ENCODE peak calls at places on chromosomes 11 and 22, in five cellular contexts. Q is GM12878, E is Peyer's patch, V is upper lobe of left lung, W is stomach. P is an unnamed sample. For H3K4me1, the result is how much of the 10 kb centered on the place peaks cover.

GRCh38 chr22:48780597-48781277 is 1046.9 kb downstream of the BRD1 start:
- DNase-seq in Q (no peak), E (peak), V (no peak), W (no peak), P (no peak)

GRCh38 chr11:130675456-130675855 is 227.0 kb downstream of the ADAMTS15 start:
- DNase-seq in Q (no peak), E (no peak), V (no peak), W (no peak), P (peak)

GRCh38 chr11:70471254-70471653 is 72.9 kb downstream of the CTTN start:
- DNase-seq in Q (no peak), E (no peak), V (no peak), W (no peak), P (no peak)

GRCh38 chr11:8366316-8366715 is 102.6 kb upstream of the LMO1 start:
- DNase-seq in Q (no peak), E (no peak), V (no peak), W (no peak), P (no peak)

GRCh38 chr11:111329306-111330204 is 31.2 kb downstream of the POU2AF3 start:
- DNase-seq in Q (no peak), E (no peak), V (no peak), W (no peak), P (peak)

GRCh38 chr11:86141645-86142569 is 73.0 kb upstream of the PICALM start:
- DNase-seq in Q (no peak), E (no peak), V (no peak), W (no peak), P (no peak)

GRCh38 chr22:38843201-38843715 is 570 bp downstream of the NPTXR start:
- DNase-seq in Q (no peak), E (peak), V (peak), W (peak), P (no peak)

GRCh38 chr22:39176067-39176621 is 23.7 kb upstream of the CBX7 start:
- DNase-seq in Q (no peak), E (no peak), V (peak), W (peak), P (no peak)

GRCh38 chr11:75306529-75306928 is 44.9 kb downstream of the ARRB1 start:
- DNase-seq in Q (no peak), E (no peak), V (no peak), W (no peak), P (no peak)

GRCh38 chr11:75311858-75312288 is 39.6 kb downstream of the ARRB1 start:
- DNase-seq in Q (no peak), E (no peak), V (peak), W (peak), P (peak)

GRCh38 chr11:75308116-75308515 is 43.3 kb downstream of the ARRB1 start:
- DNase-seq in Q (no peak), E (no peak), V (no peak), W (peak), P (no peak)

GRCh38 chr11:75307058-75307457 is 44.4 kb downstream of the ARRB1 start:
- DNase-seq in Q (no peak), E (no peak), V (no peak), W (no peak), P (no peak)

DNA sequence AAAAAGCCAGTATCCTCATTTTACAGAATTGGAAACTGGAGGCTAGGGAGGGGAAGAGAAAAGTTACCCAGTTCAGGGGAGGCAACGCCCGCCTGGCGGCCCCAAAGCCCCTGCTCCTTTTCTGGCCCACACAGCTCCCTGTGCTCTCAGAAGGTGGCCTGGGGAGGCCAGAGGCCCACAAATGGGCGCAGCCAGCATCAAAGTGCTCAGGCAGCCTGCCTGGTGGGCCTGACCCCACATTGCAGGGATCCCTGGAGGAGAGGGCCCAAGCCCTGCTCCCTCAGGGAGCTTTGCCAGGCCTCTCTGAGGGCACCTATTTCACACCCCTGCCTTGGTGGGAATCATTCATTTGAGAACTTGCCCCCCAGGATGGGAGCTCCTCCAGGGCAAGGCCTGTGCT is 42.5 kb downstream of the ARRB1 start:
- DNase-seq in Q (no peak), E (no peak), V (no peak), W (no peak), P (no peak)
- H3K4me1 ChIP-seq in Q (under half), E (under half), V (half or more), W (half or more), P (under half)

GRCh38 chr11:122634507-122634906 is 21.0 kb upstream of the UBASH3B start:
- DNase-seq in Q (no peak), E (no peak), V (peak), W (peak), P (no peak)
- TF ChIP-seq POLR2A in Q (no peak), E (no peak), V (no peak), W (no peak), P (no peak)

DNA sequence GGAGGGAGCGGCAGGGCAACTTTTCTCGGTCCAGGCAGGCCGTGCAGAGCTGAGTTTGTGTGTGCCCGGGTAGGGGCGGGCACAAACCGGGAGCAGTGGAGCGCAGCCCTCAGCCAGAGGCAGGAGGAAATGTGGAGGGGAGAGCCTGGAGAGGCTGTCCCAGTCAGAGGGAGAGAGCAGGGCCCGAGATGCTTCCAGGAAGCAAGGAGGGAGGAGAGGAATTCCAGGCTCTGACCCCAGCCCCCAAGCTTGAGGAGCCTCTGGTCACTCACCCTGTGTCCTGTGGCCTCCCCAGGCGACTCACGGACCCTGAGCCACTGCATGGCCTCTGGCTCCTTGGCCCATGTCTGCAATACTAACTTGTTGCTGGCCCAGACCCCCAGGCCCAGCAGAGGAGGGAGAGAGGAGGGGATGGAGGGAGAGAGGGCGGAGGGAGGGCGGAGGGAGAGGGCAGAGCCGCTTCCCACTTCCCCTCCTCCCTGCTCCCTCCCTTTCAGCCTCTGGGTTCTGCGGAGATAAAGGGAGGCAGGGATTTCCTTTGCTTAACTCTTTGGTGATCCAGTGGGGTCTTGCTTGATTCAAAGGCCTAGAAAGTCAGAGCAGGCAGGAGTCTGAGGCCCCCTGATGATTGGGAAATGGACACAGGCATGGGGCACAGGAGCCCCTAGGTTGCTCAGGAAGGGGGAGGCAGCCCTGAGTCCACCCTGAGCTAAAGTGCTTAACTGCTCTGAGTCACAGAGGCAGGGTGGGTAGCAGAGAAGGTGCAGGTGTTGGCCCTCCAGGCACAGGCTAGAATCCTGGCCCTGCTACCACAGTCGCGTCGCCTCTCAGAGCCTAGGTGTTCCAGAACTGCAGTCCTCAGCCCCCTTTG is at the start of gene C1QTNF6:
- DNase-seq in Q (no peak), E (no peak), V (no peak), W (peak), P (no peak)
- H3K4me1 ChIP-seq in Q (under half), E (under half), V (under half), W (under half), P (under half)

DNA sequence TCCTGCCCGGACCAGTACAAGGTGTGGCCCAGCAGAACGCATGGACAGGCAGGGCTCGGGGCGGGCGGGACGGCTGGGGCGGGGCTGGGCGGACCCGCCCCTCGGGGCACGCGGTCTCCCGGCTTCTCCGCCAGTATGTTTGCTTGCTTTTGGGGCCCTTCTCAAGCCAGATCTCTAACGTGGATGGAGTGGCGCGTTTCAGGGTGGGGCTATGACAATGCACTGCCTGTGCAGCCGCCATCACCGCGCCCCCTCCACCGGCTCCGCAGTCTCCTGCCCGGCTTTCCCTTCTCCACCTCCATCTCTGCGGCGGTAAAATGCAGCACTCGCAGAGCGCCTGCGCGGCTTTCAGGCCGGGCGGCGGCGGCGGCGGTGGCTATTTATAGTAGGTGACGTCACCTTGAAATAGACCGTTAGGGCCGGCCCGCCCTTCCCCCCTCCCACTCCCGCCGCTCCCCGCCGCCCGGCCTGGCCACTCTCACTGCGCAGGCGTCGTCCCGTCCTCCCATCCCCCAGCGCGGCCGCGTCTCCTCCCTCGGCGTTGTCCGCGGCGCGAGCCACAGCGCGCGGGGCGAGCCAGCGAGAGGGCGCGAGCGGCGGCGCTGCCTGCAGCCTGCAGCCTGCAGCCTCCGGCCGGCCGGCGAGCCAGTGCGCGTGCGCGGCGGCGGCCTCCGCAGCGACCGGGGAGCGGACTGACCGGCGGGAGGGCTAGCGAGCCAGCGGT is at the start of gene YWHAH:
- DNase-seq in Q (peak), E (peak), V (peak), W (peak), P (peak)
- TF ChIP-seq POLR2A in Q (peak), E (peak), V (no peak), W (no peak), P (peak)

DNA sequence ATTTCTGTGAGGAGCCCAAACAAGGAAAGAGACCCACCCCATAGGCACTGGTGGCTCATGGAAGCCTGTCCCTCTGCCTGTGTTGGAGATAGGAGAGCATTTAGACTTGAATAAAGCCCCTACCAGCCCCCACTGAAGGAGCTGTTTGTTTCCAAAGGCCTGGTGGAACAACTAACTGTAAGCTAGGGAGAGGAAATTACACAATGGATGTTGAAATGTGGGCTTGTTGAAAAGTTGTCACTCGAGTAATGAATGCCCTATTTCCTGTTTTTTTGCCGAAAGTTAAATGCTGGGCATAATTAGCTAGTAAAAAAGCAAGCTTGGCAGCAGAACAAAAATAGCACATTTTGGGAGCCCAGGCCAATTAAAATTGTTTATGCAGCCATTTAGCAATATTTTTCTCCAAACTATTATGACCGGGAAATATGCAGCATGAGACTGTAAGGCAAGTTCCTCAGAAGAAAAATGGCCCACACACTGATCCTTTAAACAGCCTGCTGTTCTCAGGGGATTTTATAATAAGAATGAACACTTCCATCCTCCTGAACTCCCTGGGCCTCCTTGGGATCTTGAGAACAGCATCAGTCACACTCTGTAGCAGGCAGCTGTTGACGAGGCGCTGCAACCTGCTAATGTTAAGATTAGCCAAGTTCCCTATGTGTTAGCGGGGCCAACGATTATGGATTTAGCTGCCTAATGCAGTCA is 38.6 kb upstream of the LMO2 start:
- DNase-seq in Q (no peak), E (no peak), V (no peak), W (no peak), P (peak)
- H3K4me1 ChIP-seq in Q (under half), E (under half), V (under half), W (under half), P (under half)

GRCh38 chr11:60929774-60930173 is 5.5 kb downstream of the TMEM132A start:
- DNase-seq in Q (no peak), E (no peak), V (no peak), W (no peak), P (no peak)
- TF ChIP-seq POLR2A in Q (no peak), E (no peak), V (no peak), W (no peak), P (no peak)

GRCh38 chr11:76781046-76781801 is 1.9 kb upstream of the TSKU start:
- DNase-seq in Q (no peak), E (no peak), V (no peak), W (no peak), P (no peak)
- H3K4me1 ChIP-seq in Q (under half), E (under half), V (under half), W (under half), P (under half)

DNA sequence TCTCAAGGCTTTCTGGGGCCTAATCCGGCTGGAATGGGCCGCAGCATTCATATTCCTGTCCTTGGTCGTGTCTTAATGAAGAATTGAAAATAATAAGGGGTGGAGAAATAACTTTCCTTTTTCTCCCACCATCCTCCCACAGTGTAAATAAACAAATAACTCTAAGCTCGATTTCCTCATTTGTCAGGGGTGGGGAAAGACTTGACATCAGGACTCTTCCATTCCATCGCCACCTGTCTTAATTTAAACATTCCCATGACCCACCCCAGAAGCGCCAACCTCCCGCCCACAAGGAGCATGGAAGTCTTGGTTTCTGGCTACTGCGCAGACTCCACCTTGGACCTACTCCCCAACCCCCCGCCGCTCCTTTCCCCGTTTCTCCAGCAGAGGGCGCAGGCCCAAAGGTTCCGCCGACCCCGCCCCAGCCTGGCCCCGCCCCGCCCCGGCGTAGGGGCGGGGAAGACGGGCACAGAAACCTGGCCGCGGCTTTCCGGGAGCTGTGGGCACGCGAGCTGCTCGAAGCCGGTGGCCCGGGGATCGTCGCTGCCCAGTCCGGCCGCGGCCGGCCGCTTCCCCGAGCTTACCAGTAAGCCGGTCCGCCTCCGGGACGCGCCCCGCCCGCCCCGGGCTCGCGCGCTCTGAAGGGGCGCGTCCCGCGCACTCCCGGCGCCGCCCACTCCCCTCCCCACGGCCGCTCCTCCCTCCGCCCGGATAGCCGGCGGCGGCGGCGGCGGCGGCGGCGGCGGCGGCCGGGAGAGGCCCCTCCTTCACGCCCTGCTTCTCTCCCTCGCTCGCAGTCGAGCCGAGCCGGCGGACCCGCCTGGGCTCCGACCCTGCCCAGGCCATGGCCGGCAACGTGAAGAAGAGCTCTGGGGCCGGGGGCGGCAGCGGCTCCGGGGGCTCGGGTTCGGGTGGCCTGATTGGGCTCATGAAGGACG is at the start of gene CBL:
- DNase-seq in Q (peak), E (peak), V (peak), W (peak), P (peak)
- TF ChIP-seq POLR2A in Q (peak), E (peak), V (no peak), W (no peak), P (peak)

DNA sequence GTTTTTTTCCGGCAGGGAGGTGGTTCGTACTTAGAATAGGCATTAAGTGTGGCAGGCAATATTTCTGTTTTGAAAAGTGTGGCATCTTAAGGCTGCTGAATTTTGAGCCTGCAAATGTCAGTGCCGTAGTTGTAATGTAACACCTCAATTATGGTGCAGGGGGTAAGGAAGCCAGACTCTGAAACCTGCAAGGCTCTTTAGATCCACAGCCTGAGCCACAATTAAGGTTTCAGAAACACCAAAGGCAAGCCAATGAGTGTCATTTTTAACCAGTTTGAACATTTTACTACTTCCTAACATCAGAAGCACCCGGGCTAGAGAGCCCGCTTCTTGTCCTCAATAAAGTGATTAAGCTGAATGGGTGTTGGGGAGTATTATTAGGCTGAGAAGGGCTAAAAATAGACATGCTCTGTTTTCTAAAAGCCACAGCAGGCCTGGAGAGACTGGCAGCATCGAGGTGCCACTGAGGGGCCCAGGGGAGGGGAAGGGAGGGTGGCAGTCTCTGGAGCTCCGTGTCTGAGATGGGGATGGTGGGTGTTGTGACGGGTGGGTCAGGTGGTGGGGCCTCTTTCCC is 113.4 kb downstream of the ZBTB16 start:
- DNase-seq in Q (no peak), E (no peak), V (no peak), W (no peak), P (peak)
- H3K4me1 ChIP-seq in Q (under half), E (under half), V (half or more), W (half or more), P (half or more)

P was measured in gastrocnemius medialis.